ENCODE peak calls at places on chromosomes 6 and 20, in nine cellular contexts. G is HFFc6; N is epithelial cell of esophagus; X is GM20000; W is CD4-positive, alpha-beta T cell; M is heart left ventricle; B is osteoblast; F is pancreas; I is choroid plexus epithelial cell. Z is an unnamed sample.

GRCh38 chr6:139648430-139649000 is 274.1 kb upstream of the CITED2 start:
- DNase-seq in M (peak; percentile 29), I (no peak), G (no peak), W (no peak), B (no peak), X (no peak), F (no peak), N (no peak), Z (no peak)

GRCh38 chr6:163324928-163325784 is 89.4 kb upstream of the QKI start:
- DNase-seq in B (peak; percentile 92), X (no peak), G (no peak), M (peak; percentile 68), F (no peak), W (no peak), I (peak; percentile 72), N (no peak), Z (no peak)

GRCh38 chr6:27290850-27291208 is 21.2 kb downstream of the POM121L2 start:
- DNase-seq in I (no peak), M (no peak), B (no peak), N (no peak), W (no peak), F (no peak), X (no peak), G (no peak), Z (no peak)

GRCh38 chr6:170584954-170585498 is 589 bp upstream of the PDCD2 start:
- DNase-seq in G (no peak), N (peak; percentile 67), M (no peak), I (no peak), W (no peak), B (no peak), X (no peak), F (no peak), Z (no peak)

GRCh38 chr6:166751051-166751595 is 124.1 kb upstream of the RPS6KA2 start:
- DNase-seq in M (no peak), W (no peak), G (no peak), N (no peak), F (no peak), I (no peak), B (no peak), X (peak; percentile 60), Z (no peak)

GRCh38 chr6:7145269-7146078 is 37.7 kb downstream of the RREB1 start:
- DNase-seq in M (no peak), G (no peak), X (no peak), N (peak; percentile 78), F (no peak), I (no peak), W (no peak), B (no peak), Z (no peak)

GRCh38 chr6:30752164-30752927 is 8.0 kb upstream of the IER3 start:
- DNase-seq in N (peak; percentile 100), W (no peak), B (peak; percentile 88), M (peak; percentile 96), X (no peak), I (peak; percentile 98), F (peak; percentile 80), G (peak; percentile 100), Z (no peak)

GRCh38 chr6:142485256-142485655 is 183.4 kb downstream of the ADGRG6 start:
- DNase-seq in I (peak; percentile 28), B (no peak), M (no peak), W (no peak), N (peak; percentile 38), G (no peak), F (no peak), X (no peak), Z (no peak)

GRCh38 chr20:50930139-50931047 is 844 bp downstream of the ADNP start:
- DNase-seq in F (peak; percentile 77), I (no peak), G (no peak), X (no peak), N (peak; percentile 24), B (peak; percentile 61), W (peak; percentile 13), M (peak; percentile 53), Z (no peak)

GRCh38 chr6:10138917-10139316 is 276.0 kb downstream of the TFAP2A start:
- DNase-seq in I (peak; percentile 2), M (no peak), G (peak; percentile 93), N (peak; percentile 87), X (no peak), W (no peak), F (no peak), B (no peak), Z (no peak)

GRCh38 chr20:56174416-56174815 is 74.1 kb upstream of the MC3R start:
- DNase-seq in M (no peak), B (no peak), I (no peak), W (no peak), X (no peak), N (no peak), F (no peak), G (no peak), Z (no peak)

GRCh38 chr20:34065260-34065659 is 46.8 kb downstream of the EIF2S2 start:
- DNase-seq in B (no peak), X (no peak), I (peak; percentile 55), G (peak; percentile 83), M (no peak), N (peak; percentile 60), F (no peak), W (no peak), Z (no peak)

GRCh38 chr6:15350386-15351083 is 104.7 kb downstream of the JARID2 start:
- DNase-seq in M (no peak), W (no peak), X (no peak), N (peak; percentile 39), I (no peak), G (no peak), B (no peak), F (no peak), Z (no peak)

GRCh38 chr6:140124498-140124897 is 750.0 kb upstream of the CITED2 start:
- DNase-seq in B (no peak), I (no peak), N (no peak), W (no peak), F (no peak), G (no peak), M (no peak), X (no peak), Z (no peak)

GRCh38 chr6:93021235-93021909 is 398.0 kb downstream of the EPHA7 start:
- DNase-seq in B (peak; percentile 6), F (no peak), I (no peak), N (no peak), G (no peak), M (no peak), X (no peak), W (no peak), Z (no peak)

GRCh38 chr6:39227476-39227875 is 1.8 kb downstream of the KCNK5 start:
- DNase-seq in X (no peak), N (no peak), G (no peak), W (no peak), B (peak; percentile 35), I (no peak), F (no peak), M (no peak), Z (no peak)

GRCh38 chr6:35208419-35208818 is 5.3 kb upstream of the SCUBE3 start:
- DNase-seq in X (no peak), W (no peak), I (no peak), B (peak; percentile 75), N (no peak), G (no peak), F (no peak), M (no peak), Z (no peak)
- TF ChIP-seq CTCF in X (no peak), W (no peak), I (no peak), B (no peak), N (no peak), G (no peak), F (no peak), M (no peak), Z (no peak)

GRCh38 chr6:161523367-161523766 is 249.5 kb upstream of the AGPAT4 start:
- DNase-seq in I (no peak), G (no peak), W (no peak), N (no peak), M (no peak), B (no peak), F (no peak), X (no peak), Z (no peak)

GRCh38 chr6:161526794-161527193 is 252.9 kb upstream of the AGPAT4 start:
- DNase-seq in B (no peak), F (no peak), G (no peak), W (no peak), X (no peak), I (no peak), N (no peak), M (no peak), Z (no peak)

GRCh38 chr6:161522286-161522685 is 248.4 kb upstream of the AGPAT4 start:
- DNase-seq in F (no peak), M (no peak), I (no peak), W (no peak), G (no peak), B (no peak), N (no peak), X (no peak), Z (no peak)
- TF ChIP-seq CTCF in F (no peak), M (no peak), I (no peak), W (no peak), G (no peak), B (no peak), N (no peak), X (no peak), Z (no peak)

GRCh38 chr6:5136856-5137255 is 51.7 kb downstream of the PPP1R3G start:
- DNase-seq in B (no peak), X (no peak), M (no peak), F (no peak), I (no peak), G (no peak), W (no peak), N (no peak), Z (no peak)

GRCh38 chr6:5130135-5130866 is 45.2 kb downstream of the PPP1R3G start:
- DNase-seq in I (no peak), N (no peak), B (no peak), M (no peak), X (no peak), W (no peak), G (no peak), F (no peak), Z (no peak)

GRCh38 chr6:5135783-5136376 is 50.7 kb downstream of the PPP1R3G start:
- DNase-seq in I (peak; percentile 73), X (peak; percentile 47), M (no peak), N (peak; percentile 45), G (no peak), W (no peak), B (no peak), F (no peak), Z (no peak)

GRCh38 chr6:5133943-5134342 is 48.8 kb downstream of the PPP1R3G start:
- DNase-seq in F (no peak), W (no peak), I (no peak), B (no peak), G (no peak), M (no peak), X (no peak), N (peak; percentile 73), Z (no peak)

DNA sequence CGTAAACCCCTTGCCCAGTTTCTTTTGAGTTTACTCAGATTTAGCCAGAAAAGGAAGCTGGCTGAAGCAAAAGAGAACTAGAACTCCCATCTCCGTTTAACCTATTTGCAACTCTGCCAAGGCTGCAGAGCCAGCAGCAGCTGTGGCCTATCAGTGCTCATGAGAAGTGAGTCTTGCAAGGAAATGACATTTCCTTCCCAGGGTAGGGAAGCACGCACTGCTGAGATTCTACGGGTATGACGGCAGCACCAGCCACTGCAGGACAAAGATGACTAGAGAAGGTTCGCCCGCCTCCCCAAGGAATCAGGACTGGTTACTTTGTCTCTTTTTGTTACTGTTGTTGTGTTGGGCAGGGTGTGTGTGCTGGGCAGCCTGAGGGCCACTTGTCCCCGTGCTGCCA is 47.6 kb downstream of the PPP1R3G start:
- DNase-seq in F (no peak), N (no peak), M (peak; percentile 87), I (peak; percentile 93), B (peak; percentile 62), W (no peak), X (peak; percentile 41), G (no peak), Z (no peak)
- TF ChIP-seq CTCF in F (no peak), N (no peak), M (no peak), I (no peak), B (no peak), W (no peak), X (no peak), G (no peak), Z (no peak)

GRCh38 chr20:21053002-21053762 is 53.0 kb downstream of the LINC00237 start:
- DNase-seq in G (no peak), B (no peak), W (no peak), N (peak; percentile 4), I (no peak), X (no peak), F (no peak), M (no peak), Z (no peak)
- TF ChIP-seq CTCF in G (no peak), B (no peak), W (no peak), N (no peak), I (no peak), X (no peak), F (no peak), M (no peak), Z (peak; percentile 26)

Z was measured in D721Med.